ENCODE peak calls at places on chromosome 11, in nine cellular contexts. One of them, this sample, is unnamed.

GRCh38 chr11:105706025-105706530 is 96.2 kb downstream of the GRIA4 start:
- DNase-seq in Kasumi-1: no peak
- DNase-seq in putamen: no peak
- DNase-seq in activated T-helper 1 cell treated with anti-CD3 and anti-CD28 coated beads, Interleukin-12 subunit alpha, Interleukin-12 subunit beta, Interleukin-2, Interleukin-4 antibody, amounts not matched to agents 30 ng/mL and 10 ng/mL and 1 ng/mL, durations not matched to agents 14 hours and 24 hours and 36 hours: no peak
- DNase-seq in NCI-H1930: no peak
- DNase-seq in OCI-M1: no peak
- DNase-seq in spleen: no peak
- DNase-seq in NCI-H1105: no peak
- DNase-seq in SHP77 treated with DMSO at 0.1 percent for 48 hours: no peak
- DNase-seq in this sample: no peak

GRCh38 chr11:117305145-117305544 is 10.9 kb downstream of the BACE1 start:
- DNase-seq in Kasumi-1: no peak
- DNase-seq in putamen: no peak
- DNase-seq in activated T-helper 1 cell treated with anti-CD3 and anti-CD28 coated beads, Interleukin-12 subunit alpha, Interleukin-12 subunit beta, Interleukin-2, Interleukin-4 antibody, amounts not matched to agents 30 ng/mL and 10 ng/mL and 1 ng/mL, durations not matched to agents 14 hours and 24 hours and 36 hours: no peak
- DNase-seq in NCI-H1930: no peak
- DNase-seq in OCI-M1: no peak
- DNase-seq in spleen: no peak
- DNase-seq in NCI-H1105: no peak
- DNase-seq in SHP77 treated with DMSO at 0.1 percent for 48 hours: no peak
- DNase-seq in this sample: no peak

GRCh38 chr11:41235670-41236069 is 223.8 kb downstream of the LRRC4C start:
- DNase-seq in Kasumi-1: no peak
- DNase-seq in putamen: no peak
- DNase-seq in activated T-helper 1 cell treated with anti-CD3 and anti-CD28 coated beads, Interleukin-12 subunit alpha, Interleukin-12 subunit beta, Interleukin-2, Interleukin-4 antibody, amounts not matched to agents 30 ng/mL and 10 ng/mL and 1 ng/mL, durations not matched to agents 14 hours and 24 hours and 36 hours: no peak
- DNase-seq in NCI-H1930: peak
- DNase-seq in OCI-M1: no peak
- DNase-seq in spleen: no peak
- DNase-seq in NCI-H1105: no peak
- DNase-seq in SHP77 treated with DMSO at 0.1 percent for 48 hours: no peak
- DNase-seq in this sample: no peak

GRCh38 chr11:46238078-46238966 is 39.1 kb upstream of the CREB3L1 start:
- DNase-seq in Kasumi-1: peak
- DNase-seq in putamen: no peak
- DNase-seq in activated T-helper 1 cell treated with anti-CD3 and anti-CD28 coated beads, Interleukin-12 subunit alpha, Interleukin-12 subunit beta, Interleukin-2, Interleukin-4 antibody, amounts not matched to agents 30 ng/mL and 10 ng/mL and 1 ng/mL, durations not matched to agents 14 hours and 24 hours and 36 hours: peak
- DNase-seq in NCI-H1930: peak
- DNase-seq in OCI-M1: peak
- DNase-seq in spleen: peak
- DNase-seq in NCI-H1105: peak
- DNase-seq in SHP77 treated with DMSO at 0.1 percent for 48 hours: no peak
- DNase-seq in this sample: peak

GRCh38 chr11:13923716-13924650 is 38.5 kb upstream of the SPON1 start:
- DNase-seq in Kasumi-1: peak
- DNase-seq in putamen: no peak
- DNase-seq in activated T-helper 1 cell treated with anti-CD3 and anti-CD28 coated beads, Interleukin-12 subunit alpha, Interleukin-12 subunit beta, Interleukin-2, Interleukin-4 antibody, amounts not matched to agents 30 ng/mL and 10 ng/mL and 1 ng/mL, durations not matched to agents 14 hours and 24 hours and 36 hours: peak
- DNase-seq in NCI-H1930: no peak
- DNase-seq in OCI-M1: no peak
- DNase-seq in spleen: no peak
- DNase-seq in NCI-H1105: no peak
- DNase-seq in SHP77 treated with DMSO at 0.1 percent for 48 hours: no peak
- DNase-seq in this sample: no peak

GRCh38 chr11:27358306-27358705 is 4.7 kb downstream of the CCDC34 start:
- DNase-seq in Kasumi-1: no peak
- DNase-seq in putamen: no peak
- DNase-seq in activated T-helper 1 cell treated with anti-CD3 and anti-CD28 coated beads, Interleukin-12 subunit alpha, Interleukin-12 subunit beta, Interleukin-2, Interleukin-4 antibody, amounts not matched to agents 30 ng/mL and 10 ng/mL and 1 ng/mL, durations not matched to agents 14 hours and 24 hours and 36 hours: no peak
- DNase-seq in NCI-H1930: no peak
- DNase-seq in OCI-M1: no peak
- DNase-seq in spleen: no peak
- DNase-seq in NCI-H1105: no peak
- DNase-seq in SHP77 treated with DMSO at 0.1 percent for 48 hours: no peak
- DNase-seq in this sample: no peak

GRCh38 chr11:124194696-124195418 is 11.7 kb downstream of the OR10D3 start:
- DNase-seq in Kasumi-1: peak
- DNase-seq in putamen: no peak
- DNase-seq in activated T-helper 1 cell treated with anti-CD3 and anti-CD28 coated beads, Interleukin-12 subunit alpha, Interleukin-12 subunit beta, Interleukin-2, Interleukin-4 antibody, amounts not matched to agents 30 ng/mL and 10 ng/mL and 1 ng/mL, durations not matched to agents 14 hours and 24 hours and 36 hours: peak
- DNase-seq in NCI-H1930: peak
- DNase-seq in OCI-M1: peak
- DNase-seq in spleen: no peak
- DNase-seq in NCI-H1105: peak
- DNase-seq in SHP77 treated with DMSO at 0.1 percent for 48 hours: peak
- DNase-seq in this sample: no peak

GRCh38 chr11:130223291-130223971 is 63.8 kb downstream of the ST14 start:
- DNase-seq in Kasumi-1: no peak
- DNase-seq in putamen: no peak
- DNase-seq in activated T-helper 1 cell treated with anti-CD3 and anti-CD28 coated beads, Interleukin-12 subunit alpha, Interleukin-12 subunit beta, Interleukin-2, Interleukin-4 antibody, amounts not matched to agents 30 ng/mL and 10 ng/mL and 1 ng/mL, durations not matched to agents 14 hours and 24 hours and 36 hours: no peak
- DNase-seq in NCI-H1930: no peak
- DNase-seq in OCI-M1: no peak
- DNase-seq in spleen: no peak
- DNase-seq in NCI-H1105: no peak
- DNase-seq in SHP77 treated with DMSO at 0.1 percent for 48 hours: no peak
- DNase-seq in this sample: no peak

GRCh38 chr11:128890543-128891409 is at the start of gene KCNJ5:
- DNase-seq in Kasumi-1: peak
- DNase-seq in putamen: no peak
- DNase-seq in activated T-helper 1 cell treated with anti-CD3 and anti-CD28 coated beads, Interleukin-12 subunit alpha, Interleukin-12 subunit beta, Interleukin-2, Interleukin-4 antibody, amounts not matched to agents 30 ng/mL and 10 ng/mL and 1 ng/mL, durations not matched to agents 14 hours and 24 hours and 36 hours: no peak
- DNase-seq in NCI-H1930: no peak
- DNase-seq in OCI-M1: no peak
- DNase-seq in spleen: no peak
- DNase-seq in NCI-H1105: peak
- DNase-seq in SHP77 treated with DMSO at 0.1 percent for 48 hours: no peak
- DNase-seq in this sample: no peak

This sample was measured in progenitor cell of endocrine pancreas.